ENCODE peak calls at places on chromosome 9, in five cellular contexts. U, M, S, T and E are unnamed samples.

GRCh38 chr9:136312436-136312835 is 8.5 kb upstream of the CCDC187 start:
- DNase-seq in T (peak; percentile 24), U (no peak), S (peak; percentile 44), M (no peak), E (no peak)

GRCh38 chr9:98593354-98594253 is 115.1 kb downstream of the GABBR2 start:
- DNase-seq in T (no peak), U (no peak), M (no peak), S (no peak), E (no peak)

GRCh38 chr9:37752646-37753488 is 738 bp upstream of the TRMT10B start:
- DNase-seq in S (no peak), M (no peak), U (no peak), T (no peak), E (no peak)

GRCh38 chr9:130186839-130187522 is 14.8 kb downstream of the NCS1 start:
- DNase-seq in U (peak; percentile 91), S (peak; percentile 94), M (peak; percentile 39), T (no peak), E (no peak)

GRCh38 chr9:116733010-116733641 is 46.0 kb downstream of the TRIM32 start:
- DNase-seq in M (no peak), T (no peak), S (no peak), U (no peak), E (no peak)

GRCh38 chr9:88628811-88629210 is 93.8 kb downstream of the NXNL2 start:
- DNase-seq in U (no peak), T (no peak), S (no peak), M (no peak), E (no peak)

GRCh38 chr9:136399176-136400037 is 563 bp downstream of the SNAPC4 start:
- DNase-seq in U (peak; percentile 39), M (no peak), T (no peak), S (no peak), E (no peak)

GRCh38 chr9:113176748-113177147 is 25.9 kb downstream of the SLC31A2 start:
- DNase-seq in S (no peak), T (no peak), U (no peak), M (no peak), E (no peak)

GRCh38 chr9:2389404-2389803 is 232.2 kb upstream of the VLDLR start:
- DNase-seq in T (no peak), M (no peak), U (no peak), S (no peak), E (no peak)

GRCh38 chr9:91771027-91771426 is 179.0 kb downstream of the ROR2 start:
- DNase-seq in U (peak; percentile 50), T (no peak), S (no peak), M (no peak), E (no peak)

GRCh38 chr9:3662671-3663070 is 136.9 kb upstream of the RFX3 start:
- DNase-seq in S (no peak), U (no peak), T (no peak), M (no peak), E (no peak)

GRCh38 chr9:36928210-36928609 is 105.9 kb downstream of the PAX5 start:
- DNase-seq in T (no peak), S (no peak), U (no peak), M (no peak), E (no peak)

GRCh38 chr9:35547889-35548418 is 57.1 kb upstream of the TESK1 start:
- DNase-seq in U (no peak), T (no peak), S (no peak), M (no peak), E (no peak)
- H3K4me1 ChIP-seq in U (no peaks in the 10 kb centered on the region), T (no peaks in the 10 kb centered on the region), S (peaks cover 15% of the 10 kb centered on the region), M (no peaks in the 10 kb centered on the region), E (peaks cover 4% of the 10 kb centered on the region)

GRCh38 chr9:110129460-110129859 is 78.5 kb downstream of the C9orf152 start:
- DNase-seq in S (no peak), M (no peak), T (no peak), U (no peak), E (no peak)
- H3K4me1 ChIP-seq in S (peaks cover 38% of the 10 kb centered on the region), M (peaks cover 37% of the 10 kb centered on the region), T (peaks cover 5% of the 10 kb centered on the region), U (peaks cover 16% of the 10 kb centered on the region), E (peaks cover 77% of the 10 kb centered on the region)

DNA sequence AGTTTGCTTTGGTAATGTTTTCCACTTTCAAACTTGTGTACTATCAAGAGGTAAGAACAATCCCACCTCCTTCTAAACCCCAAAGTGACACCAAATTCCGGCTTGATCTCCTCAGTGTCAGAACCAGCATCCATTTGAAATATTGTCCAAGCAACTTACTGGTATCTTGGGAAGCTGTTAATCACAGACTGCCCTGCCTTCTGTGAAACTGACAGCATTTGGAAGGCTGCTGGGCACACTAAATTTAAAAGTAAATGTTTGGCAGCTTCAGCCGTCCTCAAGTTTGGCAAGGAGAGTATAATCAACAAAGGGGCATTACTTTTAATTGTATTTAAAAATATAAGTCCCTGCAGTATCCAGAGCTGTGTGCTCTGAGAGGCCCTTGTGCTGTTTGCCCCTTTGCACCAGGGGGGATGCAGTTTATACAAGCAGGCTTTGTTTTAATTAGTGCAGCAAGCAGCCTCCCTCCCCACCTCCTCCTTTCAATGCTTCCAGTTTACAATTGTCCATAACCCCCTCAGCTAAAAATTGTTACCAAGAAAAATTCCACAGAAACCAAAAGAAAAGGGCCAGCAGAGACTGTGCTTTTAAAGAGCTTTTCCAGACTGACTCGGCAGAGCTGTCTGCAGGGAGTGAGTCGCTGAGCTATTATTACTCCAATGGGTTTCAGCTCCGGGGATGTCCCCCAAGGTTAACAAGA is 328.4 kb upstream of the MPDZ start:
- DNase-seq in T (no peak), S (no peak), U (peak; percentile 19), M (no peak), E (no peak)
- H3K4me1 ChIP-seq in T (no peaks in the 10 kb centered on the region), S (no peaks in the 10 kb centered on the region), U (no peaks in the 10 kb centered on the region), M (no peaks in the 10 kb centered on the region), E (peaks cover 6% of the 10 kb centered on the region)

DNA sequence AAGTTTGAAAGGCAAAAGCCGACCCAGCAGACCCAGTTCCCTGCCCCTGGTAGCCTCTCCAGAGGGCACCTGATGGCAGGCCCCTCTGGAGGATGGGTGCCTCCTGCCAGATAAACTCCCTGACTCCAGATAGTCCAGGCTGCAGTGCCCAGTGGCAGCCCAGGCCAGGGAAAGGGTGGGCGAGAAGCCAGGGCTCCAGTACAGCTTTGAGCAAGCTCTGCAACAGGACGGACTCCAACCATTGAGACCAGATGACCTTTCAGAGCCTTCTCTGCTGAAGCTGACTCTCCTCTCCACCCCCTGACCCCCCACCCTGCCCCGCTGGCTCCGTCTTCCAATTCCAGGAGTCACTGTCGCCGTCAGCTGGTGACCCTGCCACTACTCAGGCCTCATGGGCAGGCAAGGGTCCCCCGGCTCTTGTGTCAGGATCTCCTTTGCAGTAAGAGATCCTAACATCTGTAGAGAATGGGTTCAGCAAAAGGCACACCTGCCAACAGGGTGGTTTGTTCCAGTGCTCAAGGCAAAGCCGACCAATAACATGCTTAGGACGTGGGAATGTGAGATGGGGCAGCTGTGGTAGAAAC is 15.5 kb upstream of the FCN1 start:
- DNase-seq in S (no peak), T (no peak), M (no peak), U (no peak), E (no peak)
- H3K4me1 ChIP-seq in S (no peaks in the 10 kb centered on the region), T (no peaks in the 10 kb centered on the region), M (peaks cover 5% of the 10 kb centered on the region), U (no peaks in the 10 kb centered on the region), E (no peaks in the 10 kb centered on the region)

DNA sequence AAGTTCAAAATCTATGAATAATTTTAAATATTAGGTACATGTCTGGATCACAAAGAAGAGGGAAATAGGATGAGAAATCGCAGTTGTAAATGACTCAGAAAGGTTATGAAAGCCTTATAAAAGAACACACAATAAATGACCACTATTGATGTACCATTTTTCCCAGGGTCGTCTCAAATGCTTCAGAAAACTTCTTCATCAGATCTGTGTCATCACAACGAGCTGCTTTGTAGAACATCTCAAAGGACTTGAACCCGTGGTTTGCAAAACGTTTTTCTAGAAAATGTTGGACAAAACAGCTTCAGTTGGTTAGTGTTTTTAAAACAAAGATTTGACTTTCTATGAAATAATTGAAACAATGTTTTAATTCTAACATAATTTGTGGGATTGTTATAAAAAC is 100.1 kb downstream of the SVEP1 start:
- DNase-seq in T (no peak), S (no peak), M (no peak), U (no peak), E (no peak)
- H3K4me1 ChIP-seq in T (no peaks in the 10 kb centered on the region), S (no peaks in the 10 kb centered on the region), M (no peaks in the 10 kb centered on the region), U (peaks cover 4% of the 10 kb centered on the region), E (no peaks in the 10 kb centered on the region)

GRCh38 chr9:125842215-125842614 is 95.0 kb downstream of the PBX3 start:
- DNase-seq in M (no peak), T (no peak), S (no peak), U (no peak), E (no peak)

GRCh38 chr9:125844611-125845010 is 97.4 kb downstream of the PBX3 start:
- DNase-seq in M (no peak), S (no peak), T (no peak), U (no peak), E (no peak)

GRCh38 chr9:125843646-125844045 is 96.5 kb downstream of the PBX3 start:
- DNase-seq in U (peak; percentile 43), S (peak; percentile 34), M (no peak), T (no peak), E (no peak)

GRCh38 chr9:125839322-125839721 is 92.1 kb downstream of the PBX3 start:
- DNase-seq in M (no peak), T (no peak), U (no peak), S (no peak), E (no peak)

DNA sequence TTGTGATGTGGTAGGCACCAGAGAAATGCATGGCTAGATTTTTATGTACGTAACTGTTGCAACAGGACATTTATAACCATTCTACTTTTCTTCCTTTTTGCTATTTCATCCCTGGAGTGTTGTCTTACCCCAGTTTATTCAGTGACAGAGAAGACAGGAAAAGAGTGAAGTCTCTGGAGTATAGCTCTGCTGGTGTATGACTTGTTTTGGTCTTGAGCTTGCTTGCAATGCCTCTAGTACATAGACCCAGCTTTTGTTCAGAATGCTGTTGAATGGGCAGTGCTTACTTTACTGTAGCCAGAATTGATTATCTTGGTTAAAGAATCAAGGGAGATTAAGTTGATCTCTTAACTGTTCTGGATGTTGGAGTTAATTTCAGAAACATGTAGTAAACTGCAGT is 94.3 kb downstream of the PBX3 start:
- DNase-seq in M (no peak), S (no peak), T (no peak), U (no peak), E (no peak)
- H3K4me1 ChIP-seq in M (peaks cover 21% of the 10 kb centered on the region), S (peaks cover 50% of the 10 kb centered on the region), T (no peaks in the 10 kb centered on the region), U (peaks cover 3% of the 10 kb centered on the region), E (no peaks in the 10 kb centered on the region)

DNA sequence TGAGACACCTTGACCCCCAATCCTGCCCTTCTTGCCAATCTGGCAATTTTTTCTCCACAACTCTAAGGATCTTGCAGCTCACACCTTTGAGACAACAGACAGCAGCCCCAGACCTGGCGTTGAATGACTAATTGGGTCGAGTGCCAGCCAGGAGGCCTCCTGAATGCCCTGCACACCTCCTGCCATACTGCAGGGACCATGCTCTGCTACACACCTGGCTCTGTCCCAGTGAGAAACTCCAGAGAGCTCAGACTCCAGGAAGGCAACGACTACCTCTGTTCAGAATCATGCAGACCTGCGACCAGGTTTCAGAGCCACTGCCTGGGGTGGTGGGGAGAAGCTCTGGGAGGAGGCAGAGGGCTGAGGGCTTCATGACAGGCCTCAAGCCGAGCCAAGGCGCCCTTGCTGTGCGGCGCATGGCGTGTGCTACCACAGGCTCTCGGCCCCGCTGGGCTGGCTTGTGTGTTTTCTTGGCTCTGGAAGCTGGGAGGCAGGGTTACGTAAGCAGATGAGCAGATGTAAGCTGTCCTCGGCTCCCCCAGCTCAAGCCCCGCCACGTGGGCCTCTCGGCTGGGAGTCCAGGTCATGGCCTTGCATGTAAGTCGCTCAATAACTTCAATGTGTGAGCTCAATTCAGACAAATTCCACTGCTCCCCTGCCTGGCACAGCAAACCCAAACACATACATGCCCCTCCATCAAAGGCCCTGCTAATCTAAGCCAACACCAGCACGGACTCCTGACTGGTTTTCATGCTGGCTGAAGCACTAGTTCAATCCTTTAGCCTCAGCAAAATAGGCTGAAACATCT is 27.5 kb downstream of the B4GALT1 start:
- DNase-seq in M (no peak), U (no peak), S (peak; percentile 94), T (no peak), E (no peak)
- H3K4me1 ChIP-seq in M (no peaks in the 10 kb centered on the region), U (no peaks in the 10 kb centered on the region), S (peaks cover 81% of the 10 kb centered on the region), T (peaks cover 93% of the 10 kb centered on the region), E (peaks cover 98% of the 10 kb centered on the region)